ENCODE peak calls at places on chromosomes 12 and 14, in six cellular contexts. One of them, this sample, is unnamed.

GRCh38 chr14:74500417-74501134 is 7.0 kb downstream of the ISCA2 start:
- DNase-seq in left kidney: no peak
- DNase-seq in activated CD8-positive, alpha-beta T cell treated with anti-CD3 and anti-CD28 coated beads for 36 hours: no peak
- DNase-seq in Right ventricle myocardium superior: peak
- DNase-seq in astrocyte of the spinal cord: no peak
- DNase-seq in lower leg skin: no peak
- DNase-seq in this sample: no peak

GRCh38 chr14:100882991-100883788 is 20.3 kb downstream of the RTL1 start:
- DNase-seq in left kidney: no peak
- DNase-seq in activated CD8-positive, alpha-beta T cell treated with anti-CD3 and anti-CD28 coated beads for 36 hours: no peak
- DNase-seq in Right ventricle myocardium superior: peak
- DNase-seq in astrocyte of the spinal cord: no peak
- DNase-seq in lower leg skin: no peak
- DNase-seq in this sample: no peak

GRCh38 chr14:38143170-38143569 is 64.5 kb upstream of the SSTR1 start:
- DNase-seq in left kidney: no peak
- DNase-seq in activated CD8-positive, alpha-beta T cell treated with anti-CD3 and anti-CD28 coated beads for 36 hours: no peak
- DNase-seq in Right ventricle myocardium superior: no peak
- DNase-seq in astrocyte of the spinal cord: no peak
- DNase-seq in lower leg skin: no peak
- DNase-seq in this sample: no peak

GRCh38 chr14:58663494-58664111 is 25.8 kb downstream of the DACT1 start:
- DNase-seq in left kidney: peak
- DNase-seq in activated CD8-positive, alpha-beta T cell treated with anti-CD3 and anti-CD28 coated beads for 36 hours: no peak
- DNase-seq in Right ventricle myocardium superior: no peak
- DNase-seq in astrocyte of the spinal cord: peak
- DNase-seq in lower leg skin: no peak
- DNase-seq in this sample: no peak

GRCh38 chr14:67151082-67151666 is 38.1 kb upstream of the GARIN2 start:
- DNase-seq in left kidney: no peak
- DNase-seq in activated CD8-positive, alpha-beta T cell treated with anti-CD3 and anti-CD28 coated beads for 36 hours: no peak
- DNase-seq in Right ventricle myocardium superior: no peak
- DNase-seq in astrocyte of the spinal cord: no peak
- DNase-seq in lower leg skin: no peak
- DNase-seq in this sample: no peak

GRCh38 chr12:116937640-116938039 is 26.9 kb downstream of the FBXW8 start:
- DNase-seq in left kidney: peak
- DNase-seq in activated CD8-positive, alpha-beta T cell treated with anti-CD3 and anti-CD28 coated beads for 36 hours: no peak
- DNase-seq in Right ventricle myocardium superior: no peak
- DNase-seq in astrocyte of the spinal cord: no peak
- DNase-seq in lower leg skin: no peak
- DNase-seq in this sample: no peak

GRCh38 chr14:94011795-94012194 is 14.3 kb upstream of the OTUB2 start:
- DNase-seq in left kidney: no peak
- DNase-seq in activated CD8-positive, alpha-beta T cell treated with anti-CD3 and anti-CD28 coated beads for 36 hours: no peak
- DNase-seq in Right ventricle myocardium superior: no peak
- DNase-seq in astrocyte of the spinal cord: peak
- DNase-seq in lower leg skin: no peak
- DNase-seq in this sample: no peak

GRCh38 chr12:74602881-74603523 is 65.4 kb downstream of the ATXN7L3B start:
- DNase-seq in left kidney: no peak
- DNase-seq in activated CD8-positive, alpha-beta T cell treated with anti-CD3 and anti-CD28 coated beads for 36 hours: no peak
- DNase-seq in Right ventricle myocardium superior: no peak
- DNase-seq in astrocyte of the spinal cord: no peak
- DNase-seq in lower leg skin: no peak
- DNase-seq in this sample: no peak

GRCh38 chr14:58637391-58638230 is at the start of gene DACT1:
- DNase-seq in left kidney: peak
- DNase-seq in activated CD8-positive, alpha-beta T cell treated with anti-CD3 and anti-CD28 coated beads for 36 hours: peak
- DNase-seq in Right ventricle myocardium superior: peak
- DNase-seq in astrocyte of the spinal cord: peak
- DNase-seq in lower leg skin: peak
- DNase-seq in this sample: peak

GRCh38 chr12:114952573-114953196 is 268.7 kb upstream of the TBX3 start:
- DNase-seq in left kidney: peak
- DNase-seq in activated CD8-positive, alpha-beta T cell treated with anti-CD3 and anti-CD28 coated beads for 36 hours: no peak
- DNase-seq in Right ventricle myocardium superior: peak
- DNase-seq in astrocyte of the spinal cord: peak
- DNase-seq in lower leg skin: no peak
- DNase-seq in this sample: no peak

GRCh38 chr14:92122761-92123160 is 992 bp downstream of the CPSF2 start:
- DNase-seq in left kidney: peak
- DNase-seq in activated CD8-positive, alpha-beta T cell treated with anti-CD3 and anti-CD28 coated beads for 36 hours: no peak
- DNase-seq in Right ventricle myocardium superior: no peak
- DNase-seq in astrocyte of the spinal cord: no peak
- DNase-seq in lower leg skin: no peak
- DNase-seq in this sample: no peak

GRCh38 chr12:65306603-65307501 is 28.4 kb downstream of the MSRB3 start:
- DNase-seq in left kidney: peak
- DNase-seq in activated CD8-positive, alpha-beta T cell treated with anti-CD3 and anti-CD28 coated beads for 36 hours: peak
- DNase-seq in Right ventricle myocardium superior: peak
- DNase-seq in astrocyte of the spinal cord: peak
- DNase-seq in lower leg skin: no peak
- DNase-seq in this sample: peak

GRCh38 chr12:110269622-110270124 is 11.4 kb upstream of the ATP2A2 start:
- DNase-seq in left kidney: peak
- DNase-seq in activated CD8-positive, alpha-beta T cell treated with anti-CD3 and anti-CD28 coated beads for 36 hours: no peak
- DNase-seq in Right ventricle myocardium superior: no peak
- DNase-seq in astrocyte of the spinal cord: peak
- DNase-seq in lower leg skin: no peak
- DNase-seq in this sample: no peak

GRCh38 chr14:105337433-105337832 is 22.9 kb downstream of the PACS2 start:
- DNase-seq in left kidney: no peak
- DNase-seq in activated CD8-positive, alpha-beta T cell treated with anti-CD3 and anti-CD28 coated beads for 36 hours: no peak
- DNase-seq in Right ventricle myocardium superior: no peak
- DNase-seq in astrocyte of the spinal cord: no peak
- DNase-seq in lower leg skin: no peak
- DNase-seq in this sample: no peak

GRCh38 chr12:6724409-6724797 is 557 bp downstream of the COPS7A start:
- DNase-seq in left kidney: peak
- DNase-seq in activated CD8-positive, alpha-beta T cell treated with anti-CD3 and anti-CD28 coated beads for 36 hours: peak
- DNase-seq in Right ventricle myocardium superior: no peak
- DNase-seq in astrocyte of the spinal cord: peak
- DNase-seq in lower leg skin: peak
- DNase-seq in this sample: no peak

GRCh38 chr14:105477659-105478623 is 3.3 kb downstream of the CRIP2 start:
- DNase-seq in left kidney: peak
- DNase-seq in activated CD8-positive, alpha-beta T cell treated with anti-CD3 and anti-CD28 coated beads for 36 hours: no peak
- DNase-seq in Right ventricle myocardium superior: no peak
- DNase-seq in astrocyte of the spinal cord: no peak
- DNase-seq in lower leg skin: no peak
- DNase-seq in this sample: no peak

GRCh38 chr12:96257550-96258392 is 63.6 kb downstream of the ELK3 start:
- DNase-seq in left kidney: no peak
- DNase-seq in activated CD8-positive, alpha-beta T cell treated with anti-CD3 and anti-CD28 coated beads for 36 hours: no peak
- DNase-seq in Right ventricle myocardium superior: no peak
- DNase-seq in astrocyte of the spinal cord: no peak
- DNase-seq in lower leg skin: no peak
- DNase-seq in this sample: no peak

GRCh38 chr12:98388126-98388525 is 127.3 kb upstream of the TMPO start:
- DNase-seq in left kidney: no peak
- DNase-seq in activated CD8-positive, alpha-beta T cell treated with anti-CD3 and anti-CD28 coated beads for 36 hours: no peak
- DNase-seq in Right ventricle myocardium superior: no peak
- DNase-seq in astrocyte of the spinal cord: no peak
- DNase-seq in lower leg skin: no peak
- DNase-seq in this sample: no peak

GRCh38 chr12:88299567-88300101 is 157.5 kb downstream of the TMTC3 start:
- DNase-seq in left kidney: no peak
- DNase-seq in activated CD8-positive, alpha-beta T cell treated with anti-CD3 and anti-CD28 coated beads for 36 hours: peak
- DNase-seq in Right ventricle myocardium superior: no peak
- DNase-seq in astrocyte of the spinal cord: peak
- DNase-seq in lower leg skin: no peak
- DNase-seq in this sample: peak

GRCh38 chr14:89027097-89027740 is 202.8 kb downstream of the TTC8 start:
- DNase-seq in left kidney: peak
- DNase-seq in activated CD8-positive, alpha-beta T cell treated with anti-CD3 and anti-CD28 coated beads for 36 hours: peak
- DNase-seq in Right ventricle myocardium superior: peak
- DNase-seq in astrocyte of the spinal cord: peak
- DNase-seq in lower leg skin: no peak
- DNase-seq in this sample: no peak

GRCh38 chr12:49296836-49297694 is 2.1 kb downstream of the PRPH start:
- DNase-seq in left kidney: peak
- DNase-seq in activated CD8-positive, alpha-beta T cell treated with anti-CD3 and anti-CD28 coated beads for 36 hours: peak
- DNase-seq in Right ventricle myocardium superior: no peak
- DNase-seq in astrocyte of the spinal cord: no peak
- DNase-seq in lower leg skin: no peak
- DNase-seq in this sample: no peak

GRCh38 chr12:51062631-51063397 is 14.7 kb downstream of the LETMD1 start:
- DNase-seq in left kidney: no peak
- DNase-seq in activated CD8-positive, alpha-beta T cell treated with anti-CD3 and anti-CD28 coated beads for 36 hours: no peak
- DNase-seq in Right ventricle myocardium superior: peak
- DNase-seq in astrocyte of the spinal cord: no peak
- DNase-seq in lower leg skin: no peak
- DNase-seq in this sample: no peak

GRCh38 chr12:591571-592505 is 71.4 kb downstream of the NINJ2 start:
- DNase-seq in left kidney: peak
- DNase-seq in activated CD8-positive, alpha-beta T cell treated with anti-CD3 and anti-CD28 coated beads for 36 hours: no peak
- DNase-seq in Right ventricle myocardium superior: peak
- DNase-seq in astrocyte of the spinal cord: no peak
- DNase-seq in lower leg skin: no peak
- DNase-seq in this sample: no peak

GRCh38 chr12:9919443-9919842 is 12.7 kb downstream of the CLEC2A start:
- DNase-seq in left kidney: no peak
- DNase-seq in activated CD8-positive, alpha-beta T cell treated with anti-CD3 and anti-CD28 coated beads for 36 hours: no peak
- DNase-seq in Right ventricle myocardium superior: no peak
- DNase-seq in astrocyte of the spinal cord: no peak
- DNase-seq in lower leg skin: no peak
- DNase-seq in this sample: no peak

GRCh38 chr12:64478661-64479060 is 26.7 kb downstream of the TBK1 start:
- DNase-seq in left kidney: no peak
- DNase-seq in activated CD8-positive, alpha-beta T cell treated with anti-CD3 and anti-CD28 coated beads for 36 hours: no peak
- DNase-seq in Right ventricle myocardium superior: no peak
- DNase-seq in astrocyte of the spinal cord: no peak
- DNase-seq in lower leg skin: no peak
- DNase-seq in this sample: no peak

GRCh38 chr12:48890657-48891418 is 25.2 kb upstream of the RND1 start:
- DNase-seq in left kidney: peak
- DNase-seq in activated CD8-positive, alpha-beta T cell treated with anti-CD3 and anti-CD28 coated beads for 36 hours: peak
- DNase-seq in Right ventricle myocardium superior: peak
- DNase-seq in astrocyte of the spinal cord: peak
- DNase-seq in lower leg skin: peak
- DNase-seq in this sample: no peak

GRCh38 chr12:131132118-131132892 is 178.6 kb downstream of the ADGRD1 start:
- DNase-seq in left kidney: peak
- DNase-seq in activated CD8-positive, alpha-beta T cell treated with anti-CD3 and anti-CD28 coated beads for 36 hours: peak
- DNase-seq in Right ventricle myocardium superior: peak
- DNase-seq in astrocyte of the spinal cord: peak
- DNase-seq in lower leg skin: peak
- DNase-seq in this sample: no peak

GRCh38 chr12:99722690-99723486 is 75.3 kb downstream of the GARIN6 start:
- DNase-seq in left kidney: no peak
- DNase-seq in activated CD8-positive, alpha-beta T cell treated with anti-CD3 and anti-CD28 coated beads for 36 hours: no peak
- DNase-seq in Right ventricle myocardium superior: peak
- DNase-seq in astrocyte of the spinal cord: no peak
- DNase-seq in lower leg skin: no peak
- DNase-seq in this sample: no peak

GRCh38 chr14:105167303-105168092 is 1.1 kb downstream of the JAG2 start:
- DNase-seq in left kidney: peak
- DNase-seq in activated CD8-positive, alpha-beta T cell treated with anti-CD3 and anti-CD28 coated beads for 36 hours: no peak
- DNase-seq in Right ventricle myocardium superior: no peak
- DNase-seq in astrocyte of the spinal cord: no peak
- DNase-seq in lower leg skin: no peak
- DNase-seq in this sample: no peak

GRCh38 chr12:19841451-19841850 is 402.2 kb downstream of the AEBP2 start:
- DNase-seq in left kidney: no peak
- DNase-seq in activated CD8-positive, alpha-beta T cell treated with anti-CD3 and anti-CD28 coated beads for 36 hours: no peak
- DNase-seq in Right ventricle myocardium superior: no peak
- DNase-seq in astrocyte of the spinal cord: no peak
- DNase-seq in lower leg skin: no peak
- DNase-seq in this sample: no peak

This sample was measured in glomerular endothelial cell.